ENCODE peak calls at places on chromosomes 7 and 10, in nine cellular contexts. M is M059J; T is endothelial cell; D is lower lobe of right lung; K is activated CD4-positive, alpha-beta T cell treated with anti-CD3 and anti-CD28 coated beads, Interleukin-2, amount 10 ng/mL, durations not matched to agents 7 days and 5 days; S is NCI-H2029; C is fibroblast of the conjunctiva; I is bronchial epithelial cell; Z is ascending aorta. N is an unnamed sample.

GRCh38 chr7:53022893-53023292 is 12.5 kb upstream of the POM121L12 start:
- DNase-seq in M (no peak), T (no peak), D (no peak), K (no peak), S (no peak), C (no peak), I (no peak), Z (no peak), N (no peak)

GRCh38 chr10:73439055-73439454 is 5.7 kb upstream of the MSS51 start:
- DNase-seq in M (no peak), T (no peak), D (no peak), K (no peak), S (no peak), C (no peak), I (no peak), Z (no peak), N (no peak)

GRCh38 chr7:156722427-156722826 is 81.9 kb downstream of the RNF32 start:
- DNase-seq in M (no peak), T (no peak), D (no peak), K (no peak), S (no peak), C (peak; percentile 16), I (peak; percentile 31), Z (no peak), N (no peak)

GRCh38 chr10:76303682-76304316 is 872.4 kb downstream of the LRMDA start:
- DNase-seq in M (peak; percentile 79), T (peak; percentile 70), D (peak; percentile 77), K (peak; percentile 16), S (peak; percentile 41), C (peak; percentile 76), I (peak; percentile 76), Z (peak; percentile 22), N (peak; percentile 78)

GRCh38 chr7:96675548-96675947 is 34.1 kb downstream of the SEM1 start:
- DNase-seq in M (no peak), T (no peak), D (no peak), K (no peak), S (no peak), C (no peak), I (no peak), Z (no peak), N (peak; percentile 14)

GRCh38 chr10:126090911-126091728 is 194.8 kb downstream of the FANK1 start:
- DNase-seq in M (peak; percentile 98), T (no peak), D (no peak), K (no peak), S (no peak), C (peak; percentile 59), I (peak; percentile 98), Z (no peak), N (no peak)

GRCh38 chr10:44030132-44030531 is 354.8 kb downstream of the CXCL12 start:
- DNase-seq in M (no peak), T (no peak), D (no peak), K (peak; percentile 22), S (no peak), C (no peak), I (no peak), Z (no peak), N (no peak)

GRCh38 chr10:104437226-104437625 is 83.6 kb downstream of the CFAP58 start:
- DNase-seq in M (no peak), T (no peak), D (no peak), K (no peak), S (no peak), C (no peak), I (peak; percentile 39), Z (no peak), N (no peak)

GRCh38 chr10:12067336-12067735 is 1.4 kb upstream of the DHTKD1 start:
- DNase-seq in M (peak; percentile 83), T (no peak), D (no peak), K (no peak), S (no peak), C (no peak), I (peak; percentile 93), Z (no peak), N (no peak)

GRCh38 chr10:49082767-49083166 is 32.6 kb downstream of the VSTM4 start:
- DNase-seq in M (no peak), T (no peak), D (no peak), K (no peak), S (no peak), C (no peak), I (no peak), Z (no peak), N (no peak)

GRCh38 chr10:52436664-52437063 is 122.6 kb downstream of the DKK1 start:
- DNase-seq in M (no peak), T (no peak), D (no peak), K (no peak), S (no peak), C (peak; percentile 69), I (no peak), Z (no peak), N (no peak)

GRCh38 chr7:99615989-99616358 is 772 bp upstream of the ZSCAN25 start:
- DNase-seq in M (no peak), T (no peak), D (no peak), K (no peak), S (no peak), C (no peak), I (no peak), Z (no peak), N (no peak)

GRCh38 chr7:5689118-5689517 is 92.3 kb downstream of the RNF216 start:
- DNase-seq in M (no peak), T (no peak), D (no peak), K (peak; percentile 76), S (no peak), C (no peak), I (peak; percentile 40), Z (no peak), N (no peak)

GRCh38 chr7:137989127-137989526 is 12.8 kb downstream of the CREB3L2 start:
- DNase-seq in M (no peak), T (no peak), D (no peak), K (no peak), S (no peak), C (no peak), I (no peak), Z (no peak), N (no peak)

GRCh38 chr10:16779375-16779774 is 37.8 kb downstream of the RSU1 start:
- DNase-seq in M (no peak), T (no peak), D (no peak), K (peak; percentile 55), S (no peak), C (no peak), I (peak; percentile 37), Z (no peak), N (no peak)

GRCh38 chr7:28165971-28166955 is 14.3 kb downstream of the JAZF1 start:
- DNase-seq in M (peak; percentile 75), T (no peak), D (no peak), K (no peak), S (no peak), C (peak; percentile 77), I (peak; percentile 65), Z (no peak), N (no peak)

GRCh38 chr10:110778221-110778620 is 93.5 kb upstream of the PDCD4 start:
- DNase-seq in M (no peak), T (no peak), D (no peak), K (no peak), S (no peak), C (no peak), I (no peak), Z (no peak), N (no peak)

GRCh38 chr10:48735836-48736390 is 51.2 kb downstream of the WDFY4 start:
- DNase-seq in M (no peak), T (no peak), D (no peak), K (no peak), S (no peak), C (no peak), I (no peak), Z (no peak), N (no peak)

GRCh38 chr7:123329988-123330643 is 130.3 kb upstream of the SLC13A1 start:
- DNase-seq in M (no peak), T (no peak), D (no peak), K (no peak), S (no peak), C (no peak), I (no peak), Z (no peak), N (no peak)

GRCh38 chr7:7152315-7152714 is 30.0 kb upstream of the C1GALT1 start:
- DNase-seq in M (no peak), T (no peak), D (no peak), K (no peak), S (no peak), C (no peak), I (no peak), Z (no peak), N (no peak)

GRCh38 chr10:8229153-8229552 is 174.7 kb downstream of the GATA3 start:
- DNase-seq in M (peak; percentile 7), T (no peak), D (no peak), K (peak; percentile 45), S (no peak), C (no peak), I (no peak), Z (no peak), N (no peak)

GRCh38 chr7:128727239-128727638 is 11.9 kb upstream of the CALU start:
- DNase-seq in M (no peak), T (no peak), D (no peak), K (no peak), S (no peak), C (no peak), I (peak; percentile 82), Z (no peak), N (no peak)

GRCh38 chr7:93563584-93563983 is 10.9 kb downstream of the CALCR start:
- DNase-seq in M (no peak), T (no peak), D (no peak), K (no peak), S (no peak), C (no peak), I (no peak), Z (no peak), N (no peak)

GRCh38 chr7:143049380-143049779 is 2.8 kb upstream of the OR6V1 start:
- DNase-seq in M (no peak), T (no peak), D (no peak), K (no peak), S (no peak), C (no peak), I (no peak), Z (no peak), N (no peak)

GRCh38 chr10:51030480-51030879 is 43.8 kb upstream of the PRKG1 start:
- DNase-seq in M (peak; percentile 18), T (no peak), D (no peak), K (no peak), S (no peak), C (no peak), I (no peak), Z (no peak), N (no peak)

GRCh38 chr10:124677871-124678565 is 66.2 kb downstream of the FAM53B start:
- DNase-seq in M (no peak), T (no peak), D (peak; percentile 55), K (no peak), S (no peak), C (peak; percentile 23), I (no peak), Z (no peak), N (no peak)

GRCh38 chr7:101696-102376 is 90.5 kb upstream of the FAM20C start:
- DNase-seq in M (peak; percentile 99), T (no peak), D (no peak), K (no peak), S (no peak), C (no peak), I (peak; percentile 80), Z (no peak), N (no peak)

GRCh38 chr7:76514926-76515325 is 4.6 kb downstream of the UPK3B start:
- DNase-seq in M (no peak), T (no peak), D (no peak), K (no peak), S (no peak), C (no peak), I (no peak), Z (no peak), N (no peak)

GRCh38 chr7:42210333-42210732 is 26.7 kb downstream of the GLI3 start:
- DNase-seq in M (no peak), T (no peak), D (no peak), K (no peak), S (no peak), C (no peak), I (no peak), Z (no peak), N (no peak)

GRCh38 chr10:88841316-88842111 is 10.1 kb downstream of the ANKRD22 start:
- DNase-seq in M (no peak), T (no peak), D (no peak), K (no peak), S (no peak), C (no peak), I (no peak), Z (no peak), N (no peak)

GRCh38 chr7:73397521-73397934 is 36.0 kb upstream of the FZD9 start:
- DNase-seq in M (no peak), T (no peak), D (no peak), K (no peak), S (no peak), C (no peak), I (no peak), Z (no peak), N (no peak)

N was measured in SHP77.